ENCODE peak calls at places on chromosomes 6 and 20, in five cellular contexts. One of them, this sample, is unnamed.

GRCh38 chr20:8856668-8857067 is 212.2 kb upstream of the PLCB4 start:
- DNase-seq in MM.1S: no peak
- DNase-seq in activated CD8-positive, alpha-beta memory T cell treated with anti-CD3 and anti-CD28 coated beads for 24 hours: no peak
- DNase-seq in activated CD4-positive, alpha-beta T cell treated with anti-CD3 and anti-CD28 coated beads, Interleukin-2, amount 10 ng/mL, durations not matched to agents 7 days and 5 days: no peak
- DNase-seq in cerebellar cortex: no peak
- DNase-seq in this sample: no peak

GRCh38 chr6:2780109-2780730 is 15.0 kb downstream of the WRNIP1 start:
- DNase-seq in MM.1S: no peak
- DNase-seq in activated CD8-positive, alpha-beta memory T cell treated with anti-CD3 and anti-CD28 coated beads for 24 hours: no peak
- DNase-seq in activated CD4-positive, alpha-beta T cell treated with anti-CD3 and anti-CD28 coated beads, Interleukin-2, amount 10 ng/mL, durations not matched to agents 7 days and 5 days: no peak
- DNase-seq in cerebellar cortex: no peak
- DNase-seq in this sample: no peak

GRCh38 chr20:50237349-50237748 is 46.7 kb downstream of the CEBPB start:
- DNase-seq in MM.1S: no peak
- DNase-seq in activated CD8-positive, alpha-beta memory T cell treated with anti-CD3 and anti-CD28 coated beads for 24 hours: no peak
- DNase-seq in activated CD4-positive, alpha-beta T cell treated with anti-CD3 and anti-CD28 coated beads, Interleukin-2, amount 10 ng/mL, durations not matched to agents 7 days and 5 days: no peak
- DNase-seq in cerebellar cortex: no peak
- DNase-seq in this sample: no peak

GRCh38 chr6:39777218-39777617 is 15.0 kb upstream of the DAAM2 start:
- DNase-seq in MM.1S: no peak
- DNase-seq in activated CD8-positive, alpha-beta memory T cell treated with anti-CD3 and anti-CD28 coated beads for 24 hours: no peak
- DNase-seq in activated CD4-positive, alpha-beta T cell treated with anti-CD3 and anti-CD28 coated beads, Interleukin-2, amount 10 ng/mL, durations not matched to agents 7 days and 5 days: no peak
- DNase-seq in cerebellar cortex: no peak
- DNase-seq in this sample: no peak

GRCh38 chr6:146913842-146914562 is 290.2 kb upstream of the STXBP5 start:
- DNase-seq in MM.1S: no peak
- DNase-seq in activated CD8-positive, alpha-beta memory T cell treated with anti-CD3 and anti-CD28 coated beads for 24 hours: no peak
- DNase-seq in activated CD4-positive, alpha-beta T cell treated with anti-CD3 and anti-CD28 coated beads, Interleukin-2, amount 10 ng/mL, durations not matched to agents 7 days and 5 days: no peak
- DNase-seq in cerebellar cortex: peak
- DNase-seq in this sample: peak

GRCh38 chr20:53238121-53238660 is 266.0 kb downstream of the TSHZ2 start:
- DNase-seq in MM.1S: no peak
- DNase-seq in activated CD8-positive, alpha-beta memory T cell treated with anti-CD3 and anti-CD28 coated beads for 24 hours: no peak
- DNase-seq in activated CD4-positive, alpha-beta T cell treated with anti-CD3 and anti-CD28 coated beads, Interleukin-2, amount 10 ng/mL, durations not matched to agents 7 days and 5 days: no peak
- DNase-seq in cerebellar cortex: no peak
- DNase-seq in this sample: no peak

GRCh38 chr20:63288581-63289251 is 4.3 kb upstream of the COL20A1 start:
- DNase-seq in MM.1S: no peak
- DNase-seq in activated CD8-positive, alpha-beta memory T cell treated with anti-CD3 and anti-CD28 coated beads for 24 hours: no peak
- DNase-seq in activated CD4-positive, alpha-beta T cell treated with anti-CD3 and anti-CD28 coated beads, Interleukin-2, amount 10 ng/mL, durations not matched to agents 7 days and 5 days: no peak
- DNase-seq in cerebellar cortex: no peak
- DNase-seq in this sample: no peak

GRCh38 chr20:21026951-21027350 is 79.2 kb downstream of the LINC00237 start:
- DNase-seq in MM.1S: no peak
- DNase-seq in activated CD8-positive, alpha-beta memory T cell treated with anti-CD3 and anti-CD28 coated beads for 24 hours: no peak
- DNase-seq in activated CD4-positive, alpha-beta T cell treated with anti-CD3 and anti-CD28 coated beads, Interleukin-2, amount 10 ng/mL, durations not matched to agents 7 days and 5 days: no peak
- DNase-seq in cerebellar cortex: no peak
- DNase-seq in this sample: no peak

GRCh38 chr20:16025084-16025483 is 548.2 kb downstream of the KIF16B start:
- DNase-seq in MM.1S: no peak
- DNase-seq in activated CD8-positive, alpha-beta memory T cell treated with anti-CD3 and anti-CD28 coated beads for 24 hours: no peak
- DNase-seq in activated CD4-positive, alpha-beta T cell treated with anti-CD3 and anti-CD28 coated beads, Interleukin-2, amount 10 ng/mL, durations not matched to agents 7 days and 5 days: no peak
- DNase-seq in cerebellar cortex: no peak
- DNase-seq in this sample: no peak

GRCh38 chr6:155455766-155456165 is at the start of gene NOX3:
- DNase-seq in MM.1S: no peak
- DNase-seq in activated CD8-positive, alpha-beta memory T cell treated with anti-CD3 and anti-CD28 coated beads for 24 hours: no peak
- DNase-seq in activated CD4-positive, alpha-beta T cell treated with anti-CD3 and anti-CD28 coated beads, Interleukin-2, amount 10 ng/mL, durations not matched to agents 7 days and 5 days: no peak
- DNase-seq in cerebellar cortex: no peak
- DNase-seq in this sample: no peak

GRCh38 chr6:35489995-35490791 is 6.7 kb downstream of the TEAD3 start:
- DNase-seq in MM.1S: no peak
- DNase-seq in activated CD8-positive, alpha-beta memory T cell treated with anti-CD3 and anti-CD28 coated beads for 24 hours: no peak
- DNase-seq in activated CD4-positive, alpha-beta T cell treated with anti-CD3 and anti-CD28 coated beads, Interleukin-2, amount 10 ng/mL, durations not matched to agents 7 days and 5 days: no peak
- DNase-seq in cerebellar cortex: no peak
- DNase-seq in this sample: no peak

GRCh38 chr20:50635676-50636600 is 55.4 kb downstream of the RIPOR3 start:
- DNase-seq in MM.1S: peak
- DNase-seq in activated CD8-positive, alpha-beta memory T cell treated with anti-CD3 and anti-CD28 coated beads for 24 hours: peak
- DNase-seq in activated CD4-positive, alpha-beta T cell treated with anti-CD3 and anti-CD28 coated beads, Interleukin-2, amount 10 ng/mL, durations not matched to agents 7 days and 5 days: peak
- DNase-seq in cerebellar cortex: peak
- DNase-seq in this sample: peak

GRCh38 chr6:81878479-81878878 is 126.0 kb upstream of the TENT5A start:
- DNase-seq in MM.1S: no peak
- DNase-seq in activated CD8-positive, alpha-beta memory T cell treated with anti-CD3 and anti-CD28 coated beads for 24 hours: no peak
- DNase-seq in activated CD4-positive, alpha-beta T cell treated with anti-CD3 and anti-CD28 coated beads, Interleukin-2, amount 10 ng/mL, durations not matched to agents 7 days and 5 days: no peak
- DNase-seq in cerebellar cortex: no peak
- DNase-seq in this sample: no peak

GRCh38 chr6:142773859-142774258 is 171.1 kb downstream of the HIVEP2 start:
- DNase-seq in MM.1S: peak
- DNase-seq in activated CD8-positive, alpha-beta memory T cell treated with anti-CD3 and anti-CD28 coated beads for 24 hours: no peak
- DNase-seq in activated CD4-positive, alpha-beta T cell treated with anti-CD3 and anti-CD28 coated beads, Interleukin-2, amount 10 ng/mL, durations not matched to agents 7 days and 5 days: no peak
- DNase-seq in cerebellar cortex: no peak
- DNase-seq in this sample: no peak

GRCh38 chr6:126804255-126805064 is 314.0 kb upstream of the RSPO3 start:
- DNase-seq in MM.1S: peak
- DNase-seq in activated CD8-positive, alpha-beta memory T cell treated with anti-CD3 and anti-CD28 coated beads for 24 hours: no peak
- DNase-seq in activated CD4-positive, alpha-beta T cell treated with anti-CD3 and anti-CD28 coated beads, Interleukin-2, amount 10 ng/mL, durations not matched to agents 7 days and 5 days: peak
- DNase-seq in cerebellar cortex: peak
- DNase-seq in this sample: peak

GRCh38 chr20:46260936-46261454 is 47.3 kb downstream of the CDH22 start:
- DNase-seq in MM.1S: no peak
- DNase-seq in activated CD8-positive, alpha-beta memory T cell treated with anti-CD3 and anti-CD28 coated beads for 24 hours: no peak
- DNase-seq in activated CD4-positive, alpha-beta T cell treated with anti-CD3 and anti-CD28 coated beads, Interleukin-2, amount 10 ng/mL, durations not matched to agents 7 days and 5 days: no peak
- DNase-seq in cerebellar cortex: no peak
- DNase-seq in this sample: no peak

GRCh38 chr6:25085761-25086160 is 150.0 kb upstream of the RIPOR2 start:
- DNase-seq in MM.1S: no peak
- DNase-seq in activated CD8-positive, alpha-beta memory T cell treated with anti-CD3 and anti-CD28 coated beads for 24 hours: no peak
- DNase-seq in activated CD4-positive, alpha-beta T cell treated with anti-CD3 and anti-CD28 coated beads, Interleukin-2, amount 10 ng/mL, durations not matched to agents 7 days and 5 days: peak
- DNase-seq in cerebellar cortex: no peak
- DNase-seq in this sample: no peak

GRCh38 chr6:2103644-2104523 is 141.5 kb downstream of the GMDS start:
- DNase-seq in MM.1S: peak
- DNase-seq in activated CD8-positive, alpha-beta memory T cell treated with anti-CD3 and anti-CD28 coated beads for 24 hours: no peak
- DNase-seq in activated CD4-positive, alpha-beta T cell treated with anti-CD3 and anti-CD28 coated beads, Interleukin-2, amount 10 ng/mL, durations not matched to agents 7 days and 5 days: no peak
- DNase-seq in cerebellar cortex: peak
- DNase-seq in this sample: peak

GRCh38 chr20:23435675-23436539 is 3.6 kb upstream of the CSTL1 start:
- DNase-seq in MM.1S: no peak
- DNase-seq in activated CD8-positive, alpha-beta memory T cell treated with anti-CD3 and anti-CD28 coated beads for 24 hours: no peak
- DNase-seq in activated CD4-positive, alpha-beta T cell treated with anti-CD3 and anti-CD28 coated beads, Interleukin-2, amount 10 ng/mL, durations not matched to agents 7 days and 5 days: no peak
- DNase-seq in cerebellar cortex: peak
- DNase-seq in this sample: peak